ENCODE peak calls at places on chromosome 9, in four cellular contexts. E is brain microvascular endothelial cell, M is osteoblast, O is endothelial cell. K is an unnamed sample.

GRCh38 chr9:75775966-75776691 is 114.3 kb upstream of the PCSK5 start:
- DNase-seq in E (no peak), M (no peak), O (no peak), K (no peak)

GRCh38 chr9:85713897-85714296 is 27.9 kb downstream of the AGTPBP1 start:
- DNase-seq in E (no peak), M (no peak), O (no peak), K (no peak)

GRCh38 chr9:137970686-137971476 is 93.3 kb downstream of the CACNA1B start:
- DNase-seq in E (no peak), M (peak; percentile 58), O (no peak), K (no peak)

GRCh38 chr9:112921549-112921948 is 30.9 kb upstream of the SLC46A2 start:
- DNase-seq in E (peak; percentile 56), M (peak; percentile 75), O (peak; percentile 23), K (peak; percentile 60)

GRCh38 chr9:107178302-107178701 is 104.8 kb upstream of the RAD23B start:
- DNase-seq in E (no peak), M (no peak), O (no peak), K (no peak)

GRCh38 chr9:15231788-15232635 is 75.0 kb downstream of the TTC39B start:
- DNase-seq in E (no peak), M (peak; percentile 81), O (peak; percentile 33), K (no peak)

GRCh38 chr9:108865037-108865436 is 3.0 kb downstream of the ACTL7A start:
- DNase-seq in E (no peak), M (no peak), O (no peak), K (no peak)

GRCh38 chr9:9362332-9362731 is 1250.5 kb downstream of the PTPRD start:
- DNase-seq in E (no peak), M (no peak), O (no peak), K (no peak)

GRCh38 chr9:86734762-86735161 is 212.5 kb downstream of the GAS1 start:
- DNase-seq in E (peak; percentile 14), M (peak; percentile 85), O (no peak), K (peak; percentile 60)

GRCh38 chr9:131476777-131477345 is 25.9 kb upstream of the POMT1 start:
- DNase-seq in E (no peak), M (peak; percentile 35), O (no peak), K (no peak)

GRCh38 chr9:136663311-136663679 is 579 bp downstream of the EGFL7 start:
- DNase-seq in E (no peak), M (no peak), O (no peak), K (no peak)

GRCh38 chr9:2024888-2025781 is 10.0 kb downstream of the SMARCA2 start:
- DNase-seq in E (no peak), M (no peak), O (no peak), K (no peak)

GRCh38 chr9:69674741-69675438 is 2.7 kb upstream of the APBA1 start:
- DNase-seq in E (peak; percentile 65), M (peak; percentile 71), O (no peak), K (peak; percentile 92)

GRCh38 chr9:108478871-108479332 is 376.9 kb downstream of the ACTL7B start:
- DNase-seq in E (peak; percentile 81), M (peak; percentile 87), O (no peak), K (peak; percentile 91)

GRCh38 chr9:16445141-16445920 is 425.1 kb downstream of the BNC2 start:
- DNase-seq in E (no peak), M (no peak), O (no peak), K (peak; percentile 10)

GRCh38 chr9:95044731-95045508 is 272.6 kb downstream of the FANCC start:
- DNase-seq in E (no peak), M (peak; percentile 88), O (peak; percentile 78), K (no peak)

GRCh38 chr9:99824378-99825157 is 2.9 kb downstream of the NR4A3 start:
- DNase-seq in E (peak; percentile 21), M (peak; percentile 91), O (peak; percentile 71), K (peak; percentile 29)

GRCh38 chr9:126985870-126986498 is 71.4 kb downstream of the RALGPS1 start:
- DNase-seq in E (peak; percentile 31), M (no peak), O (no peak), K (no peak)

GRCh38 chr9:111917201-111917600 is 20.6 kb downstream of the UGCG start:
- DNase-seq in E (no peak), M (no peak), O (no peak), K (no peak)
- TF ChIP-seq CTCF in E (no peak), M (no peak), O (no peak), K (no peak)

DNA sequence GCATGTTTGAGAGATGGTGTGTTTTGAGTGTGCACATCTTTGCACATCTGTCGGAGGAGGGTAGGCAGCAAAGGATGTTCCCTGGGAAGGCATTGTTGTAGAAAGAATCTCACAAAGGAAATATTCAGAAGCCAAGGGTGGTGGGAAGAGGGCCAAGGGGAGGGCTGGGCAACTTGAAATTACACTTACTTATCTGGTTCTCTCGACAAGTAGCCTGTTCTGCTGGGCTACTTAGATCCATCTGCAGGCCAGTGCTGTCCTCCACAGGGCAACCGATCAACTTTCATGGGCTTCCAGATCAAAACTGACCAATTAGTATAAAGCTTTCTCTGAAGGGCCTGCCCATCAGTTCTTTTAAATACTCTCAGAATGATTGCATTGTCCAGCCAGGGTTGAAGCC is 495.2 kb downstream of the GADD45G start:
- DNase-seq in E (no peak), M (no peak), O (no peak), K (no peak)
- TF ChIP-seq CTCF in E (no peak), M (no peak), O (no peak), K (no peak)

DNA sequence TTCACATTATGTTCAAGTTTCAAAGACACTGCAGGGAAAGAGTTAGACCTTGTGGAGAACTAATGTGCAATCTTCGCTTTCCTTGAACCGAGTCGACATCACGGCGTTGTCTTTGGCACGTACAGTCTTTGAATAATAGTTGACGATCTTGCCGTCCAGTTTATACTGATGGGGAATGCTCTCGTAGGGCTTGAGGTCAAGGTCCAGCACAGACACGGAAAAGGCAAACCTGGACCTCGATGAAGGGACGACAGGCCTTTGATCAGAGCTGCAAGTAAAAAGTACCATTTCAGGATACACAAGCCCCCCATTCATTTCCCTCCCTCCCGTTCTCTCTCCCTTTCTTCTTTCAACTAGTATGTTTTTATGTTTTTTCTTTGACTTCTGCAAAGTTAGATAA is 54.1 kb downstream of the IPPK start:
- DNase-seq in E (no peak), M (no peak), O (no peak), K (no peak)
- TF ChIP-seq CTCF in E (no peak), M (no peak), O (no peak), K (no peak)

DNA sequence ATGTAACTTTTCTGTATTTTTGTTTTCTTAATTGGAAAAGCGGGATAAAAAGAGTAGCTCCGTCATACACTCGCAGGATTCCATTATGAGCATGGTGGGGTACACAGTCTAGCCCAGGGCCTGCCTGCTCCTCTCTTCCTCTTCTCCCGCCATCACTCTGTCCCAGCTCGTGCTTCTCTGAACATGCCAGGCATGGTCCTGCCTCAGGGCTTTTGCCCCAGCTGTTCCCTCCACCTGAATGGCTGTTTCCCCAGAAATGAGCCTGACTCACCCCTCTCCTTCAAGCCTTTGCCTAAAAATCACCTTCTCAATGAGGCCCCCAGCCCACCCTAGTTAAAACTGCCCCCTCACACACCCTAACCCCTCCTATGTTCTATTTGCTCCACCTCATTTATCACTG is 4.5 kb downstream of the CORO2A start:
- DNase-seq in E (no peak), M (no peak), O (no peak), K (no peak)
- TF ChIP-seq CTCF in E (no peak), M (no peak), O (no peak), K (no peak)

K was measured in HFFc6.